ENCODE peak calls at places on chromosomes 4 and X, in five cellular contexts. One of them, this sample, is unnamed.
A peak's percentile ranks its signal among the peaks of the same experiment; 100 is the strongest.

GRCh38 chr4:157048248-157048647 is 27.7 kb upstream of the GLRB start:
- DNase-seq in H1: no peak
- DNase-seq in IMR-90: peak; percentile 88
- DNase-seq in ovary: peak; percentile 27
- DNase-seq in right lobe of liver: no peak
- DNase-seq in this sample: no peak

GRCh38 chr4:67436742-67437141 is 108.6 kb downstream of the CENPC start:
- DNase-seq in H1: no peak
- DNase-seq in IMR-90: peak; percentile 27
- DNase-seq in ovary: no peak
- DNase-seq in right lobe of liver: no peak
- DNase-seq in this sample: no peak

GRCh38 chrX:154780968-154781367 is 18.3 kb downstream of the DKC1 start:
- DNase-seq in H1: no peak
- DNase-seq in IMR-90: no peak
- DNase-seq in ovary: no peak
- DNase-seq in right lobe of liver: no peak
- DNase-seq in this sample: no peak

GRCh38 chrX:149487292-149487691 is 17.8 kb downstream of the IDS start:
- DNase-seq in H1: no peak
- DNase-seq in IMR-90: no peak
- DNase-seq in ovary: no peak
- DNase-seq in right lobe of liver: no peak
- DNase-seq in this sample: no peak

GRCh38 chr4:91116861-91117260 is 989.7 kb downstream of the CCSER1 start:
- DNase-seq in H1: no peak
- DNase-seq in IMR-90: no peak
- DNase-seq in ovary: no peak
- DNase-seq in right lobe of liver: no peak
- DNase-seq in this sample: no peak

GRCh38 chr4:138512766-138513165 is 270.6 kb upstream of the SLC7A11 start:
- DNase-seq in H1: no peak
- DNase-seq in IMR-90: no peak
- DNase-seq in ovary: no peak
- DNase-seq in right lobe of liver: no peak
- DNase-seq in this sample: no peak

GRCh38 chrX:38108364-38108763 is 102.0 kb downstream of the SYTL5 start:
- DNase-seq in H1: no peak
- DNase-seq in IMR-90: peak; percentile 28
- DNase-seq in ovary: no peak
- DNase-seq in right lobe of liver: no peak
- DNase-seq in this sample: no peak

GRCh38 chrX:11470231-11470630 is 177.0 kb downstream of the AMELX start:
- DNase-seq in H1: no peak
- DNase-seq in IMR-90: peak; percentile 86
- DNase-seq in ovary: no peak
- DNase-seq in right lobe of liver: no peak
- DNase-seq in this sample: no peak

GRCh38 chr4:158826882-158827281 is 58.1 kb downstream of the FNIP2 start:
- DNase-seq in H1: no peak
- DNase-seq in IMR-90: no peak
- DNase-seq in ovary: no peak
- DNase-seq in right lobe of liver: no peak
- DNase-seq in this sample: no peak

GRCh38 chrX:115531818-115532403 is 29.1 kb upstream of the PLS3 start:
- DNase-seq in H1: no peak
- DNase-seq in IMR-90: peak; percentile 65
- DNase-seq in ovary: no peak
- DNase-seq in right lobe of liver: no peak
- DNase-seq in this sample: no peak

GRCh38 chrX:10085223-10085622 is 71.6 kb upstream of the CLCN4 start:
- DNase-seq in H1: no peak
- DNase-seq in IMR-90: no peak
- DNase-seq in ovary: no peak
- DNase-seq in right lobe of liver: no peak
- DNase-seq in this sample: no peak

GRCh38 chrX:53715336-53715924 is 28.9 kb upstream of the HUWE1 start:
- DNase-seq in H1: no peak
- DNase-seq in IMR-90: no peak
- DNase-seq in ovary: no peak
- DNase-seq in right lobe of liver: no peak
- DNase-seq in this sample: no peak

GRCh38 chrX:78048036-78048435 is 56.0 kb upstream of the PGK1 start:
- DNase-seq in H1: no peak
- DNase-seq in IMR-90: no peak
- DNase-seq in ovary: no peak
- DNase-seq in right lobe of liver: no peak
- DNase-seq in this sample: no peak
- H3K4me1 ChIP-seq in H1: no peaks in the 10 kb centered on the region
- H3K4me1 ChIP-seq in IMR-90: no peaks in the 10 kb centered on the region
- H3K4me1 ChIP-seq in ovary: no peaks in the 10 kb centered on the region
- H3K4me1 ChIP-seq in right lobe of liver: no peaks in the 10 kb centered on the region
- H3K4me1 ChIP-seq in this sample: no peaks in the 10 kb centered on the region

GRCh38 chr4:39609454-39609911 is 29.2 kb downstream of the SMIM14 start:
- DNase-seq in H1: no peak
- DNase-seq in IMR-90: no peak
- DNase-seq in ovary: no peak
- DNase-seq in right lobe of liver: no peak
- DNase-seq in this sample: no peak
- TF ChIP-seq POLR2A in H1: no peak
- TF ChIP-seq POLR2A in IMR-90: no peak
- TF ChIP-seq POLR2A in ovary: no peak
- TF ChIP-seq POLR2A in right lobe of liver: no peak
- TF ChIP-seq POLR2A in this sample: no peak

DNA sequence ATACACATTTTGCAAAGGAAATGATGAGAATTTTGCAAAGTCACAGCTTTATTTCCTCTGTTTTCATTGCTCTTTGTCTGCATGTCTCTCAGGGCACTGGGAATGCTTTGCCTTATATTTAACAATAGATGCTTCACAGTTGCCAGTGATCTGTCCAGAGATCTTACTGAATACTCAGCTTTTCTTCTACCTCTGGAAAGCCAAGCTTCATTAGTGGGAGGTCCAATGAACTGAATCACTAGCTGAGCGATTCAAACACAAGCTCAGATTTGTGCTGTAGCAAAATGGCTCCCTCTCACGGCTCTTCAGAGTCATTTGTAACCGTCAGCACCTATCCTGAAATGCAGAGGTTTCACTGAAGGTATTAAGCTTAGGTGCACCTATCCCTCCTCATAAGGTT is 138.9 kb downstream of the DCLK2 start:
- DNase-seq in H1: no peak
- DNase-seq in IMR-90: peak; percentile 87
- DNase-seq in ovary: no peak
- DNase-seq in right lobe of liver: no peak
- DNase-seq in this sample: no peak
- TF ChIP-seq CTCF in H1: peak; percentile 26
- TF ChIP-seq CTCF in IMR-90: peak; percentile 50
- TF ChIP-seq CTCF in ovary: no peak
- TF ChIP-seq CTCF in right lobe of liver: no peak
- TF ChIP-seq CTCF in this sample: no peak

DNA sequence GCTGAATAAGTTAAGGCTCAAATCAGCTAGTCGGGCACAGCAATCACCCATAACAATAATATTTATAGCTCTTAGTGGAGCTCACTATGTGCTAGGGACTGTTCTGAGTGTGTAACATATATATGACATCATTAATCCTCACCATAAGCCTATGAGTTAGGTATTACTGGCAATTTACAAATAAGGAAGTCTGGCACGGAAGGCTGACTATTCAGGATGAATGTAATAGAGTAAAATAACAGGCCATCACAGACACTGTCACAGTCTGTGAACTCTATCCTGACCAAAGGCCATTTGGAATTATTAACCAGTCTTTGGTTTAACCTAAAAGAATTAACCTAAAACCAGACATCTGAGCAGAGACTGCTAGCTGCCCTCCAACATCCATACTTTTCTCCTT is 119.3 kb downstream of the C4orf51 start:
- DNase-seq in H1: no peak
- DNase-seq in IMR-90: no peak
- DNase-seq in ovary: no peak
- DNase-seq in right lobe of liver: no peak
- DNase-seq in this sample: no peak
- H3K4me1 ChIP-seq in H1: no peaks in the 10 kb centered on the region
- H3K4me1 ChIP-seq in IMR-90: peaks cover 5% of the 10 kb centered on the region
- H3K4me1 ChIP-seq in ovary: no peaks in the 10 kb centered on the region
- H3K4me1 ChIP-seq in right lobe of liver: peaks cover 14% of the 10 kb centered on the region
- H3K4me1 ChIP-seq in this sample: peaks cover 13% of the 10 kb centered on the region

DNA sequence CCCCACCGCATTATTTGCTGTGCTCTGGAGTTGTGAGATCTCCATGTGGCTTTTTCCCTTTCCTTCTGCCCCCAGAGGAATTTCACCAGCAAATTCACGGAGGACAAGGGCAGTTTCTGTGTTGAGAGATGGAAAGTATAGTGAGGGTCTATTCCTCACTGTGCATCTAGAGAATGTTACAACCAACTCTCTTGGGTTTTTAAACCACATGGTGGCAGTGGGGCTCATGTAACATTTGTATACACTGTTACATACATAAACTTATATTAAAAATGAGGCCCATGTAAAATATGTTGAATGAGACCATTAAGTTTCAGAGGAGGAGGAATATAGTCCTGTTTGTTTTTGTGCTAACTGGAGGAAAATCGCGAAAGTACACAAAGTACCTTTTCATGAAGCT is 914 bp upstream of the PRKG2 start:
- DNase-seq in H1: no peak
- DNase-seq in IMR-90: no peak
- DNase-seq in ovary: no peak
- DNase-seq in right lobe of liver: no peak
- DNase-seq in this sample: no peak
- TF ChIP-seq POLR2A in H1: no peak
- TF ChIP-seq POLR2A in IMR-90: no peak
- TF ChIP-seq POLR2A in ovary: no peak
- TF ChIP-seq POLR2A in right lobe of liver: no peak
- TF ChIP-seq POLR2A in this sample: no peak

GRCh38 chr4:178602833-178603232 is 1160.6 kb upstream of the AGA start:
- DNase-seq in H1: no peak
- DNase-seq in IMR-90: no peak
- DNase-seq in ovary: no peak
- DNase-seq in right lobe of liver: no peak
- DNase-seq in this sample: no peak

GRCh38 chr4:178598672-178599071 is 1156.4 kb upstream of the AGA start:
- DNase-seq in H1: no peak
- DNase-seq in IMR-90: no peak
- DNase-seq in ovary: no peak
- DNase-seq in right lobe of liver: no peak
- DNase-seq in this sample: no peak

GRCh38 chr4:178599521-178599920 is 1157.3 kb upstream of the AGA start:
- DNase-seq in H1: no peak
- DNase-seq in IMR-90: no peak
- DNase-seq in ovary: no peak
- DNase-seq in right lobe of liver: no peak
- DNase-seq in this sample: no peak
- TF ChIP-seq CTCF in H1: peak; percentile 65
- TF ChIP-seq CTCF in IMR-90: no peak
- TF ChIP-seq CTCF in ovary: no peak
- TF ChIP-seq CTCF in right lobe of liver: peak; percentile 8
- TF ChIP-seq CTCF in this sample: no peak

DNA sequence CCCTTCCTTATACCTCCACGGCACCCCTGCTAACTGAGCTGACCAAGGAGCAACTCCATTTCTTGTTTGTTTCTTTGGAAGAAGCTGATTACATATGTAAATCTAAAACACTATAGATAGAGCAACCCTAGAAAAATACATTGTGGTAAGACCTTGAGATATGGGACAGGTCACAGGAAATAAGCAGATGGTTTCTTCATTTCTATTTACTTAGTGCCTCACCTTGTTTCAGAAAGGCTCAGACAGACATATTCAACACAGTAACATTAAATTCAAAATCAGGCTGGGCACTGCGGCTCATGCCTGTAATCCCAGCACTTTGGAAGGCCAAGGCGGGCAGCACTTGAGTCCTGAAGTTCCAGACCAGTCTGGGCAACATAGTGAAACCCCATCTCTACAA is 47.3 kb downstream of the IRF2 start:
- DNase-seq in H1: no peak
- DNase-seq in IMR-90: no peak
- DNase-seq in ovary: no peak
- DNase-seq in right lobe of liver: no peak
- DNase-seq in this sample: no peak
- H3K4me1 ChIP-seq in H1: peaks cover 5% of the 10 kb centered on the region
- H3K4me1 ChIP-seq in IMR-90: peaks cover 12% of the 10 kb centered on the region
- H3K4me1 ChIP-seq in ovary: peaks cover 15% of the 10 kb centered on the region
- H3K4me1 ChIP-seq in right lobe of liver: peaks cover 4% of the 10 kb centered on the region
- H3K4me1 ChIP-seq in this sample: peaks cover 3% of the 10 kb centered on the region

GRCh38 chr4:52861879-52862604 is at the start of gene RASL11B:
- DNase-seq in H1: no peak
- DNase-seq in IMR-90: peak; percentile 52
- DNase-seq in ovary: peak; percentile 88
- DNase-seq in right lobe of liver: peak; percentile 78
- DNase-seq in this sample: no peak
- TF ChIP-seq POLR2A in H1: peak; percentile 91
- TF ChIP-seq POLR2A in IMR-90: no peak
- TF ChIP-seq POLR2A in ovary: peak; percentile 57
- TF ChIP-seq POLR2A in right lobe of liver: peak; percentile 58
- TF ChIP-seq POLR2A in this sample: peak; percentile 62

GRCh38 chr4:8690216-8690786 is 97.7 kb downstream of the CPZ start:
- DNase-seq in H1: no peak
- DNase-seq in IMR-90: no peak
- DNase-seq in ovary: peak; percentile 2
- DNase-seq in right lobe of liver: no peak
- DNase-seq in this sample: no peak

GRCh38 chr4:8687083-8687482 is 94.5 kb downstream of the CPZ start:
- DNase-seq in H1: no peak
- DNase-seq in IMR-90: no peak
- DNase-seq in ovary: no peak
- DNase-seq in right lobe of liver: no peak
- DNase-seq in this sample: no peak

GRCh38 chr4:8688908-8689445 is 96.4 kb downstream of the CPZ start:
- DNase-seq in H1: no peak
- DNase-seq in IMR-90: no peak
- DNase-seq in ovary: no peak
- DNase-seq in right lobe of liver: no peak
- DNase-seq in this sample: no peak

GRCh38 chr4:8689741-8690140 is 97.2 kb downstream of the CPZ start:
- DNase-seq in H1: no peak
- DNase-seq in IMR-90: no peak
- DNase-seq in ovary: peak; percentile 2
- DNase-seq in right lobe of liver: no peak
- DNase-seq in this sample: no peak

GRCh38 chr4:8688041-8688907 is 95.7 kb downstream of the CPZ start:
- DNase-seq in H1: peak; percentile 25
- DNase-seq in IMR-90: peak; percentile 2
- DNase-seq in ovary: no peak
- DNase-seq in right lobe of liver: peak; percentile 13
- DNase-seq in this sample: no peak
- TF ChIP-seq CTCF in H1: peak; percentile 95
- TF ChIP-seq CTCF in IMR-90: peak; percentile 49
- TF ChIP-seq CTCF in ovary: no peak
- TF ChIP-seq CTCF in right lobe of liver: peak; percentile 27
- TF ChIP-seq CTCF in this sample: peak; percentile 45

GRCh38 chr4:24559032-24559821 is 25.1 kb downstream of the DHX15 start:
- DNase-seq in H1: no peak
- DNase-seq in IMR-90: peak; percentile 25
- DNase-seq in ovary: no peak
- DNase-seq in right lobe of liver: no peak
- DNase-seq in this sample: no peak

GRCh38 chr4:24559889-24560288 is 24.5 kb downstream of the DHX15 start:
- DNase-seq in H1: no peak
- DNase-seq in IMR-90: peak; percentile 61
- DNase-seq in ovary: no peak
- DNase-seq in right lobe of liver: no peak
- DNase-seq in this sample: no peak

GRCh38 chr4:24557036-24558022 is 27.0 kb downstream of the DHX15 start:
- DNase-seq in H1: no peak
- DNase-seq in IMR-90: peak; percentile 63
- DNase-seq in ovary: no peak
- DNase-seq in right lobe of liver: no peak
- DNase-seq in this sample: no peak

GRCh38 chr4:24561438-24562139 is 22.8 kb downstream of the DHX15 start:
- DNase-seq in H1: no peak
- DNase-seq in IMR-90: no peak
- DNase-seq in ovary: no peak
- DNase-seq in right lobe of liver: no peak
- DNase-seq in this sample: no peak

GRCh38 chr4:24560770-24561415 is 23.5 kb downstream of the DHX15 start:
- DNase-seq in H1: no peak
- DNase-seq in IMR-90: peak; percentile 74
- DNase-seq in ovary: no peak
- DNase-seq in right lobe of liver: no peak
- DNase-seq in this sample: no peak
- H3K4me1 ChIP-seq in H1: no peaks in the 10 kb centered on the region
- H3K4me1 ChIP-seq in IMR-90: peaks cover 8% of the 10 kb centered on the region
- H3K4me1 ChIP-seq in ovary: peaks cover 4% of the 10 kb centered on the region
- H3K4me1 ChIP-seq in right lobe of liver: peaks cover 32% of the 10 kb centered on the region
- H3K4me1 ChIP-seq in this sample: peaks cover 71% of the 10 kb centered on the region